ENCODE peak calls at places on chromosomes 7 and 10, in six cellular contexts. B, T, U, H, D and A are unnamed samples.

GRCh38 chr7:101096957-101097347 is 11.7 kb downstream of the TRIM56 start:
- DNase-seq in B (no peak), T (no peak), U (no peak), H (no peak), D (no peak), A (no peak)

GRCh38 chr10:88989824-88990527 is 622 bp upstream of the FAS start:
- DNase-seq in B (peak), T (no peak), U (peak), H (peak), D (no peak), A (no peak)

GRCh38 chr10:71459513-71459912 is 62.8 kb downstream of the CDH23 start:
- DNase-seq in B (no peak), T (no peak), U (no peak), H (no peak), D (no peak), A (no peak)

GRCh38 chr10:133141144-133141962 is 18.7 kb upstream of the KNDC1 start:
- DNase-seq in B (no peak), T (no peak), U (peak), H (no peak), D (no peak), A (no peak)

GRCh38 chr10:79399242-79399831 is 46.1 kb downstream of the ZCCHC24 start:
- DNase-seq in B (peak), T (no peak), U (peak), H (peak), D (no peak), A (peak)

GRCh38 chr7:27615420-27616185 is 47.1 kb downstream of the HIBADH start:
- DNase-seq in B (no peak), T (no peak), U (no peak), H (no peak), D (no peak), A (no peak)

GRCh38 chr7:17298840-17299476 is 506 bp downstream of the AHR start:
- DNase-seq in B (no peak), T (peak), U (peak), H (peak), D (peak), A (peak)

GRCh38 chr10:69802424-69803161 is 887 bp downstream of the COL13A1 start:
- DNase-seq in B (no peak), T (no peak), U (no peak), H (peak), D (no peak), A (no peak)

GRCh38 chr10:3231951-3232730 is 59.6 kb upstream of the PITRM1 start:
- DNase-seq in B (no peak), T (no peak), U (no peak), H (no peak), D (no peak), A (no peak)

GRCh38 chr7:151838861-151839381 is 38.0 kb downstream of the PRKAG2 start:
- DNase-seq in B (no peak), T (peak), U (no peak), H (no peak), D (no peak), A (no peak)

GRCh38 chr7:57370066-57370738 is 79.8 kb upstream of the ZNF716 start:
- DNase-seq in B (no peak), T (no peak), U (no peak), H (no peak), D (no peak), A (no peak)

GRCh38 chr10:34967411-34967880 is 122.7 kb downstream of the CUL2 start:
- DNase-seq in B (no peak), T (no peak), U (no peak), H (no peak), D (no peak), A (no peak)

GRCh38 chr10:62171791-62172190 is 96.9 kb downstream of the RTKN2 start:
- DNase-seq in B (no peak), T (no peak), U (no peak), H (no peak), D (no peak), A (no peak)

GRCh38 chr7:111708072-111708471 is 145.8 kb upstream of the IMMP2L start:
- DNase-seq in B (no peak), T (no peak), U (no peak), H (no peak), D (no peak), A (no peak)

GRCh38 chr7:74344128-74344496 is 54.9 kb downstream of the CLIP2 start:
- DNase-seq in B (no peak), T (no peak), U (no peak), H (no peak), D (no peak), A (no peak)

GRCh38 chr10:17675638-17676037 is 31.7 kb downstream of the STAM start:
- DNase-seq in B (no peak), T (no peak), U (no peak), H (no peak), D (no peak), A (no peak)

GRCh38 chr7:120735791-120736190 is 122.2 kb downstream of the TSPAN12 start:
- DNase-seq in B (no peak), T (no peak), U (no peak), H (no peak), D (no peak), A (no peak)

GRCh38 chr10:45000138-45000763 is 472 bp upstream of the ZNF22 start:
- DNase-seq in B (no peak), T (no peak), U (peak), H (no peak), D (no peak), A (peak)

GRCh38 chr10:4561301-4561700 is 264.7 kb upstream of the AKR1E2 start:
- DNase-seq in B (no peak), T (no peak), U (no peak), H (no peak), D (no peak), A (no peak)

GRCh38 chr10:125079091-125079600 is 81.2 kb downstream of the CTBP2 start:
- DNase-seq in B (no peak), T (no peak), U (peak), H (no peak), D (no peak), A (no peak)

GRCh38 chr7:45978010-45978681 is 57.1 kb upstream of the IGFBP3 start:
- DNase-seq in B (peak), T (peak), U (no peak), H (peak), D (peak), A (peak)

GRCh38 chr7:98110249-98111022 is 3.8 kb downstream of the LMTK2 start:
- DNase-seq in B (no peak), T (no peak), U (no peak), H (no peak), D (no peak), A (no peak)

GRCh38 chr10:122114156-122114747 is 125.3 kb downstream of the TACC2 start:
- DNase-seq in B (no peak), T (no peak), U (peak), H (no peak), D (no peak), A (peak)

GRCh38 chr10:48520594-48520993 is 84.3 kb downstream of the ARHGAP22 start:
- DNase-seq in B (no peak), T (no peak), U (no peak), H (no peak), D (no peak), A (peak)

GRCh38 chr10:76311752-76312699 is 880.6 kb downstream of the LRMDA start:
- DNase-seq in B (no peak), T (peak), U (no peak), H (peak), D (peak), A (no peak)

GRCh38 chr10:69068549-69068948 is 19.4 kb upstream of the SRGN start:
- DNase-seq in B (no peak), T (no peak), U (no peak), H (no peak), D (no peak), A (no peak)

GRCh38 chr10:69446650-69447151 is 4.6 kb upstream of the TSPAN15 start:
- DNase-seq in B (peak), T (no peak), U (peak), H (peak), D (peak), A (no peak)

GRCh38 chr7:157837047-157837446 is 500.2 kb downstream of the DNAJB6 start:
- DNase-seq in B (no peak), T (no peak), U (no peak), H (no peak), D (no peak), A (no peak)

GRCh38 chr10:61774031-61774430 is 111.3 kb downstream of the CABCOCO1 start:
- DNase-seq in B (no peak), T (no peak), U (no peak), H (no peak), D (no peak), A (no peak)

GRCh38 chr10:511849-512191 is 177.6 kb downstream of the DIP2C start:
- DNase-seq in B (no peak), T (no peak), U (peak), H (no peak), D (no peak), A (no peak)

GRCh38 chr10:46557319-46558140 is 1.1 kb upstream of the GPRIN2 start:
- DNase-seq in B (no peak), T (no peak), U (peak), H (no peak), D (peak), A (peak)

GRCh38 chr10:46528171-46528671 is 28.2 kb downstream of the GPRIN2 start:
- DNase-seq in B (no peak), T (no peak), U (peak), H (no peak), D (no peak), A (no peak)

DNA sequence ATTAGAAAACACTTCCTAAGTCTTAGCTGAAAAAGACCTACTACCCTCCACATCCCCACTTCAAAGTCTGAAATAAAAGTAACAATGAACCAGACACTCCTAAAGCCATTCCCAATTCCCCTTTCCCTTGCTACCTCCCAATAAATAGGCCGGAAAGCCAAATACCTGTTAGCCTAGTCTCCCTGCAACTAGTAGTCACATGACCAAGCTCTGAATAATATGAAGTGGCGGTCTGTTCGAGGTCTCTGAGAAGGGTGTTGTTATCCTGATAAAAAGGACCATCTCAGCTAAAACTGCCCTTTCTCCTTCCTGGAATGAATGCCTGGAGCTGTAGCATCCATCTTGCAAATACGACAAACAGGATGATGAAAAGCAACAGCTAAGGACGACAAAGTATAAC is 6.1 kb downstream of the KIF5B start:
- DNase-seq in B (no peak), T (no peak), U (no peak), H (no peak), D (no peak), A (no peak)
- H3K4me3 ChIP-seq in B (no peak), T (no peak), U (peak), H (no peak), D (no peak), A (peak)

GRCh38 chr10:21579291-21579690 is 45.3 kb downstream of the MLLT10 start:
- DNase-seq in B (no peak), T (peak), U (no peak), H (no peak), D (no peak), A (no peak)
- TF ChIP-seq CTCF in B (no peak), T (no peak), U (no peak), H (no peak), D (no peak), A (no peak)

DNA sequence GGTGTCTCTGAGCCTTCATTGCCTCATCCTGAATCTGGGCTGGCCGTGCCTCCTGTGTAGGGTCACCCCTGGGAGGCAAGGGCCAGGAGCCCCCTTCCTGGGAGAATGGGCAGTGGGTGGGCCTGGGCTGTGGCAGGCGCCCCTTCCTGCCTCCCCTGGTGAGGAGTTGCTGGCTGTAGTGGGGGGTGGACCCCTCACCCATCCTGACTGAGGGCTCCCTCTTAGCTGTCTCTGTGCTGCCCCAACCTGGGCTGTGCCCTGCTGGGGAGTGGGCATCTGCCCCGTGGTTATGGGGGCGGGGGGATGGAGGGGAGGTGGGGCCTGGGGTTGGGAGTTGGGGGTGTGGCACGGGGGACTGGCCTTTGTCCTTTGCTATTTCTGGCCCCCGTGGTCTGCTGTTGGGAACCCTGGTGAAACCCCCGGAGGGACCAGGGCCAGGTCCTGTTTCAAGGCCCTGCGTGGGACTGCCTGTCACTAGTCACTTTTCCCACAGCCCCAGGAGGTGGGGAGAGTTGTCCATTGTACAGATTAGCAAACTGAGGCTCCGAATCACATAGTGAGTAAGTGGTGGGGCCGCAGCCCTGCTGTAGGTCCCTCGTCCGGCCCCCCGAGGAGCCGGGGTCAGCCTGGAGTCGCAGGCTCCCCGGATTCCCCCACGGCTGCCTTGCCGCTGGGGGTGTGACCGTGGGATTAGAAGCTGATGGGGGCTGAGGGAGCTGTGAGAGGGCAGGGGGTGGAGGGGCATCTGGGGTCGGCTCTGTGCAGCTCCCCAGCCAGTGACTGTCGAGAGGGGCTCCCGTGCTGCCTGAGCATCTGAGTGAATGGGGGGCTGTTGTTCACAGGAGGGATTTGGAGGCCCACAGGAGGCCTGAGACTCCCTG is 2.7 kb downstream of the TTYH3 start:
- DNase-seq in B (no peak), T (no peak), U (no peak), H (no peak), D (no peak), A (no peak)
- H3K4me3 ChIP-seq in B (peak), T (no peak), U (peak), H (peak), D (peak), A (peak)

GRCh38 chr7:36422072-36422471 is 32.4 kb downstream of the ANLN start:
- DNase-seq in B (no peak), T (no peak), U (no peak), H (no peak), D (no peak), A (no peak)
- TF ChIP-seq CTCF in B (no peak), T (no peak), U (no peak), H (no peak), D (no peak), A (no peak)

GRCh38 chr7:50262916-50263690 is 41.4 kb upstream of the IKZF1 start:
- DNase-seq in B (no peak), T (peak), U (no peak), H (peak), D (no peak), A (no peak)
- H3K4me3 ChIP-seq in B (no peak), T (no peak), U (no peak), H (no peak), D (no peak), A (no peak)

DNA sequence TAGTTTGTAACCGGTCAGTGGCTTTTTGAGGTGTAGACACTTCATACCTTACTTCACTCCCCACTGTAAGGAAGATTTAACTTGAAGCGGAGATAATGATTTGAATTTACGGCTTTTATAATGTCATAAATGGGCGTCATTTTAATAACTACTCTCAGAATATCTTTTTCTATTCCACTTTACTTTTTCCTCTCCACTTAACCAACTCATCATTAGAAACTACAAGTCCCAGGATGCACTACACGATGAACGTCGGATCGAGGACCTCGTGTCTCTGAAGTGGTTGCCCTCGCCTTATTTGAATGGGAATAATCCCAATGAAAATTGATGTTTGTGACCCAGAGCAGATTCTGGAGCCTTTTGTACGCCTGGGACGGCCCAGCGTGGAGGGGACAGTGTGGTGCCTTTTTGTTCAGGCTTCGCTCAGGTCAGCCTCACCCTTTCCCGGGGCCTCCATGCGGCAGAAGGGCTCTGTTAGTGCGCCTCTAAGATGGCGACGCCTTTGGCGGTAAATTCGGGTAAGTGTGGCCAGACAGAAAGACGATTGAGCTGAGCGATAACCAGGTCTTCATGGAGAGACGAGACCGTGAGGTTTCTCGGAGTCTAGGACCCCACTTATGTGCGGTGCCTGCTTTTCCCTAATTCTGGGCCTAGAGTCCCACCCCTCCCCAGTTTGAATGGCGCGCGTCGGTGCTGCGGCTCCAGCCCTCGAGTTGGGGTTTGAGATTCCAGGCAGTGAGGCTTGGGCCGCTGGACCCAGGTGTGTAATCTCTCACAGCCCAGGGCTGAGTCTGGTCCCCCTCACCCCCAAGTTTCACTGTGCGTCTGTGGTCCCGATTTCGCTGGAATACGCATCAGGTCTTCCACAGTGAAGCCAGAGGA is at the start of gene NUP205:
- DNase-seq in B (peak), T (peak), U (peak), H (peak), D (peak), A (peak)
- TF ChIP-seq CTCF in B (peak), T (no peak), U (no peak), H (no peak), D (no peak), A (no peak)

GRCh38 chr7:6228865-6229264 is 43.6 kb downstream of the CYTH3 start:
- DNase-seq in B (no peak), T (peak), U (no peak), H (no peak), D (no peak), A (no peak)
- H3K4me3 ChIP-seq in B (peak), T (no peak), U (no peak), H (no peak), D (no peak), A (peak)

GRCh38 chr10:94042001-94042813 is 48.5 kb downstream of the PLCE1 start:
- DNase-seq in B (peak), T (peak), U (no peak), H (peak), D (peak), A (no peak)
- TF ChIP-seq CTCF in B (peak), T (no peak), U (no peak), H (peak), D (peak), A (no peak)